ENCODE peak calls at places on chromosomes 7 and 10, in nine cellular contexts. S is fibroblast of lung; B is H1; Y is heart right ventricle; K is neural progenitor cell; E is lower lobe of right lung; D is skeletal muscle cell; C is keratinocyte; X is CD8-positive, alpha-beta T cell. Z is an unnamed sample.

GRCh38 chr10:130711072-130711471 is 574.9 kb downstream of the GLRX3 start:
- DNase-seq in B (peak; percentile 7), D (no peak), K (peak; percentile 24), E (no peak), Y (no peak), C (no peak), X (no peak), S (no peak), Z (no peak)

GRCh38 chr10:43322321-43322720 is 49.1 kb upstream of the FXYD4 start:
- DNase-seq in X (no peak), S (no peak), Y (no peak), E (no peak), B (no peak), K (no peak), D (no peak), C (no peak), Z (no peak)

GRCh38 chr7:124918662-124919061 is 11.0 kb downstream of the POT1 start:
- DNase-seq in Y (no peak), C (no peak), E (no peak), B (no peak), K (no peak), S (no peak), X (no peak), D (no peak), Z (no peak)

GRCh38 chr10:127012769-127013152 is 107.5 kb downstream of the DOCK1 start:
- DNase-seq in E (peak; percentile 81), X (no peak), B (no peak), C (peak; percentile 74), Y (peak; percentile 78), D (no peak), K (no peak), S (peak; percentile 12), Z (no peak)

GRCh38 chr10:80411267-80411668 is 2.9 kb downstream of the PRXL2A start:
- DNase-seq in B (no peak), E (no peak), X (no peak), K (no peak), Y (peak; percentile 56), S (no peak), C (no peak), D (no peak), Z (peak; percentile 48)

GRCh38 chr10:59887972-59888640 is 18.2 kb downstream of the CCDC6 start:
- DNase-seq in B (no peak), E (no peak), C (no peak), Y (no peak), D (no peak), S (no peak), X (no peak), K (no peak), Z (no peak)

GRCh38 chr10:35422236-35422635 is 85.9 kb downstream of the CCNY start:
- DNase-seq in C (no peak), K (peak; percentile 54), E (no peak), D (no peak), X (no peak), Y (no peak), S (no peak), B (no peak), Z (no peak)

GRCh38 chr10:28382520-28383269 is 79.8 kb upstream of the MPP7 start:
- DNase-seq in S (peak; percentile 19), C (no peak), X (no peak), K (no peak), E (no peak), D (peak; percentile 42), B (no peak), Y (no peak), Z (peak; percentile 16)

GRCh38 chr7:97004931-97005763 is at the start of gene DLX6:
- DNase-seq in E (no peak), X (no peak), Y (no peak), B (no peak), S (peak; percentile 47), C (peak; percentile 35), D (no peak), K (peak; percentile 95), Z (peak; percentile 22)

GRCh38 chr10:80493482-80494021 is 39.4 kb downstream of the TSPAN14 start:
- DNase-seq in X (no peak), B (no peak), K (no peak), Y (no peak), D (peak; percentile 90), S (no peak), C (no peak), E (no peak), Z (peak; percentile 30)

GRCh38 chr7:91694221-91694856 is 186.2 kb downstream of the MTERF1 start:
- DNase-seq in X (no peak), D (no peak), C (no peak), S (no peak), E (no peak), B (no peak), Y (no peak), K (no peak), Z (no peak)

GRCh38 chr10:11213156-11213555 is 195.5 kb downstream of the CELF2 start:
- DNase-seq in K (peak; percentile 6), Y (no peak), X (no peak), D (peak; percentile 30), C (no peak), E (no peak), B (no peak), S (no peak), Z (no peak)

GRCh38 chr7:101586971-101587370 is 42.1 kb downstream of the MYL10 start:
- DNase-seq in C (no peak), B (no peak), K (peak; percentile 37), Y (no peak), E (no peak), S (no peak), X (no peak), D (no peak), Z (no peak)

DNA sequence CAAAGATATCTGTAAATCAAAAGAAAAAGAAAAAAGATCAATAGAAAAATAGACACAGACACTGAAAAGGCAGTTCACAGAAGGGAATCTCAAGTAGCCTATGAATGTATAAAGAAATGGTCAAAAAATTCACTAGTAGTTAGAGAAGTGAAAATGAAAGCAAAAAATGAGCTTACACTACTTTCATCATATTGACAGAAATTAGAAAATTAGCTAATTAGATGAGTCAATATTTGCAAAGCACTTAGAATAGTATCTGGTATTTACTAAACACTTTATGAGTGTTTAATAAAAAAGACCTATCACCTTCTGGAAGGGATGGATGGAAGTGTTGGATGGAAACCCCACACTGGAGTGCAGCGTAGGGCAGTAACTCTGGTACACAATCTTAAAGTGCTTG is 1.7 kb upstream of the CFAP58 start:
- DNase-seq in E (no peak), S (no peak), D (no peak), X (no peak), C (no peak), B (no peak), K (no peak), Y (no peak), Z (no peak)
- H3K4me3 ChIP-seq in E (peak overlapping the region; percentile 7), S (no peak overlapping the region), D (no peak overlapping the region), X (no peak overlapping the region), C (no peak overlapping the region), B (no peak overlapping the region), K (no peak overlapping the region), Y (no peak overlapping the region), Z (peak overlapping the region; percentile 2)

GRCh38 chr7:151018421-151019129 is 5.7 kb downstream of the ATG9B start:
- DNase-seq in C (no peak), E (no peak), Y (no peak), D (peak; percentile 25), K (peak; percentile 66), S (no peak), X (no peak), B (no peak), Z (no peak)

GRCh38 chr7:151019130-151019447 is 5.2 kb downstream of the ATG9B start:
- DNase-seq in E (no peak), X (no peak), Y (no peak), D (no peak), K (peak; percentile 42), S (no peak), C (no peak), B (no peak), Z (no peak)

GRCh38 chr7:151016942-151017341 is 7.4 kb downstream of the ATG9B start:
- DNase-seq in E (no peak), D (no peak), C (no peak), X (no peak), B (no peak), Y (no peak), S (no peak), K (no peak), Z (no peak)

GRCh38 chr7:151017370-151017952 is 6.8 kb downstream of the ATG9B start:
- DNase-seq in C (no peak), X (no peak), E (no peak), Y (no peak), K (no peak), S (no peak), D (no peak), B (no peak), Z (no peak)

GRCh38 chr7:151017953-151018420 is 6.3 kb downstream of the ATG9B start:
- DNase-seq in B (no peak), E (peak; percentile 79), D (no peak), X (peak; percentile 85), K (peak; percentile 90), C (no peak), S (peak; percentile 31), Y (peak; percentile 77), Z (peak; percentile 57)
- H3K4me3 ChIP-seq in B (peak overlapping the region; percentile 17), E (peak overlapping the region; percentile 37), D (peak overlapping the region; percentile 53), X (peak overlapping the region; percentile 54), K (peak overlapping the region; percentile 34), C (no peak overlapping the region), S (no peak overlapping the region), Y (peak overlapping the region; percentile 13), Z (peak overlapping the region; percentile 48)

DNA sequence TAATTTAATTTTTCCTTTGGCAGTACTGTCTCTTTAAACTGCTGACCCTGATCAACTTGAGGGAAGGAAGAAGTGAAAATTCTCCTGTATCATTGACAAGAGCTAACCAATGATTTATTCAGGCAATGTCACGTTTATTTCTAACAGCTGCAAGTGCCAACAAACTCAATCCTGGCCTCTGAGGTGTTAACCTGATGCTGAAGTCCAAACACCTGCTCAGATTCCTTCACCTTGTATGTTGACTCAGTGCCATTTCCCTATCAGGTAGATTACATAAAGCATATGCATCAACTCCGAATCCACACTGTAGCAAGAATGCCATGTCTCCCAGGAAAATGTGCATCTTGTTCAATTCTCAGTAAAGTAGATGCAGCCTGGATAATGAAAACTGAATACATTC is 820.0 kb downstream of the XPNPEP1 start:
- DNase-seq in D (no peak), S (no peak), X (no peak), Y (no peak), B (no peak), K (no peak), E (no peak), C (no peak), Z (no peak)
- H3K4me3 ChIP-seq in D (no peak overlapping the region), S (no peak overlapping the region), X (no peak overlapping the region), Y (no peak overlapping the region), B (no peak overlapping the region), K (no peak overlapping the region), E (no peak overlapping the region), C (no peak overlapping the region), Z (no peak overlapping the region)

DNA sequence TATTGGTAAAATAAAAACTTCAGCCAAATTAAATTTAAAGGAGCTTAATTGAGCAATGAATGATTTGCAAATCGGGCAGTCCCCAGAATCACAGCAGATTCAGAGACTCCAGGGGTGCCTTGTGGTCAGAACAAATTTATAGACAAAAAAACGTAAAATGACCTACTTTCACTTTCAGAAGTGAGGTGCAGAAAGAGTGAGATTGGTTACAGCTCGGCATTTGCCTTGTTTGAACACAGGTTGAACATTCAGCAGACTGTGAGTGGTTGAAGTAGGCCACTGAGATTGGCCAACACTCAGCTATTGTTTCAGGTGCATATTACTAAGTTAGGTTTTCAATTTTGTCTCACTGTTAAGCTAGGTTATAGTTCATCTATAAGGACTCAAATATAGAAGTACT is 153.4 kb downstream of the BICC1 start:
- DNase-seq in K (no peak), E (no peak), Y (no peak), D (no peak), S (peak; percentile 51), B (no peak), X (no peak), C (no peak), Z (peak; percentile 45)
- H3K4me3 ChIP-seq in K (no peak overlapping the region), E (peak overlapping the region; percentile 19), Y (no peak overlapping the region), D (no peak overlapping the region), S (peak overlapping the region; percentile 35), B (no peak overlapping the region), X (peak overlapping the region; percentile 14), C (no peak overlapping the region), Z (peak overlapping the region; percentile 16)

GRCh38 chr10:71975891-71976725 is 11.9 kb downstream of the CHST3 start:
- DNase-seq in E (no peak), K (no peak), C (no peak), B (no peak), D (no peak), Y (no peak), X (no peak), S (peak; percentile 94), Z (peak; percentile 63)
- H3K4me3 ChIP-seq in E (no peak overlapping the region), K (no peak overlapping the region), C (no peak overlapping the region), B (no peak overlapping the region), D (no peak overlapping the region), Y (no peak overlapping the region), X (no peak overlapping the region), S (peak overlapping the region; percentile 8), Z (no peak overlapping the region)

Z was measured in fibroblast of villous mesenchyme.